ENCODE peak calls at places on chromosomes 13 and 19, in ten cellular contexts. T is hypothalamus; N is NCI-H2081; I is Calu3; Y is nephron progenitor cell; V is sigmoid colon; L is activated CD4-positive, alpha-beta memory T cell treated with anti-CD3 and anti-CD28 coated beads, Interleukin-2, amount 10 ng/mL, durations not matched to agents 7 days and 5 days; X is NCI-H1092; P is adipocyte; M is upper lobe of right lung. G is an unnamed sample.

GRCh38 chr19:18291590-18292459 is 10.4 kb upstream of the JUND start:
- DNase-seq in T (peak), N (peak), I (peak), Y (peak), V (peak), L (peak), X (peak), P (peak), M (peak), G (peak)

GRCh38 chr19:715347-715746 is 6.6 kb downstream of the PALM start:
- DNase-seq in T (no peak), N (no peak), I (no peak), Y (no peak), V (no peak), L (no peak), X (no peak), P (no peak), M (no peak), G (no peak)

GRCh38 chr13:112973577-112973951 is 4.5 kb downstream of the MCF2L start:
- DNase-seq in T (no peak), N (no peak), I (no peak), Y (no peak), V (no peak), L (no peak), X (no peak), P (no peak), M (peak), G (no peak)

GRCh38 chr19:10464456-10464855 is 38.7 kb downstream of the KEAP1 start:
- DNase-seq in T (no peak), N (no peak), I (no peak), Y (no peak), V (no peak), L (no peak), X (no peak), P (no peak), M (no peak), G (no peak)

GRCh38 chr13:110876592-110876991 is 38.3 kb downstream of the ANKRD10 start:
- DNase-seq in T (no peak), N (no peak), I (no peak), Y (no peak), V (no peak), L (no peak), X (no peak), P (no peak), M (no peak), G (no peak)

GRCh38 chr19:1624458-1624857 is 19.2 kb upstream of the UQCR11 start:
- DNase-seq in T (peak), N (no peak), I (no peak), Y (peak), V (peak), L (peak), X (no peak), P (peak), M (no peak), G (peak)

GRCh38 chr19:17125052-17125727 is 49.6 kb downstream of the MYO9B start:
- DNase-seq in T (no peak), N (no peak), I (no peak), Y (no peak), V (no peak), L (peak), X (no peak), P (peak), M (no peak), G (no peak)

GRCh38 chr13:33347866-33348265 is 62.3 kb upstream of the STARD13 start:
- DNase-seq in T (no peak), N (no peak), I (no peak), Y (no peak), V (no peak), L (no peak), X (no peak), P (no peak), M (no peak), G (no peak)

GRCh38 chr19:6225232-6225635 is 54.5 kb downstream of the MLLT1 start:
- DNase-seq in T (no peak), N (no peak), I (no peak), Y (no peak), V (no peak), L (no peak), X (no peak), P (no peak), M (no peak), G (no peak)

GRCh38 chr19:28966737-28967401 is 246.1 kb downstream of the UQCRFS1 start:
- DNase-seq in T (no peak), N (no peak), I (peak), Y (no peak), V (no peak), L (no peak), X (no peak), P (no peak), M (no peak), G (no peak)

GRCh38 chr19:54608792-54609191 is 15.4 kb downstream of the LILRA1 start:
- DNase-seq in T (no peak), N (no peak), I (no peak), Y (no peak), V (no peak), L (no peak), X (no peak), P (no peak), M (no peak), G (no peak)

GRCh38 chr13:64505511-64505910 is 2724.6 kb downstream of the PCDH9 start:
- DNase-seq in T (no peak), N (no peak), I (no peak), Y (no peak), V (no peak), L (no peak), X (no peak), P (peak), M (no peak), G (no peak)